ENCODE peak calls at places on chromosomes 4 and X, in four cellular contexts. T, X, J and V are unnamed samples.

GRCh38 chr4:26140150-26140898 is 180.5 kb upstream of the RBPJ start:
- DNase-seq in T (no peak), X (peak), J (no peak), V (no peak)

GRCh38 chr4:120769227-120769626 is 153.3 kb downstream of the PRDM5 start:
- DNase-seq in T (no peak), X (no peak), J (no peak), V (no peak)

GRCh38 chrX:13742397-13743176 is 8.0 kb downstream of the OFD1 start:
- DNase-seq in T (no peak), X (no peak), J (no peak), V (peak)

GRCh38 chr4:125958519-125958918 is 643.8 kb downstream of the FAT4 start:
- DNase-seq in T (no peak), X (no peak), J (no peak), V (no peak)

GRCh38 chrX:30156009-30156408 is 59.4 kb upstream of the MAGEB2 start:
- DNase-seq in T (no peak), X (no peak), J (no peak), V (no peak)

GRCh38 chr4:6345096-6345830 is 75.6 kb downstream of the WFS1 start:
- DNase-seq in T (no peak), X (no peak), J (no peak), V (no peak)

GRCh38 chrX:95383778-95384177 is 1300.9 kb upstream of the DIAPH2 start:
- DNase-seq in T (no peak), X (no peak), J (no peak), V (no peak)

GRCh38 chr4:38280323-38280706 is 320.1 kb downstream of the PTTG2 start:
- DNase-seq in T (no peak), X (no peak), J (no peak), V (no peak)

GRCh38 chr4:78704981-78705757 is 71.0 kb upstream of the BMP2K start:
- DNase-seq in T (peak), X (peak), J (no peak), V (no peak)

GRCh38 chr4:98728433-98728832 is 70.0 kb upstream of the TSPAN5 start:
- DNase-seq in T (no peak), X (no peak), J (no peak), V (no peak)

GRCh38 chr4:124060261-124060918 is 652.1 kb downstream of the ANKRD50 start:
- DNase-seq in T (no peak), X (peak), J (no peak), V (peak)

GRCh38 chr4:91936301-91936700 is 367.5 kb upstream of the GRID2 start:
- DNase-seq in T (no peak), X (peak), J (no peak), V (no peak)

GRCh38 chrX:101291204-101291603 is at the start of gene TAF7L:
- DNase-seq in T (no peak), X (peak), J (no peak), V (no peak)

GRCh38 chr4:168731006-168731636 is 234.3 kb downstream of the PALLD start:
- DNase-seq in T (no peak), X (no peak), J (no peak), V (no peak)

GRCh38 chr4:122045533-122045932 is 93.7 kb upstream of the TRPC3 start:
- DNase-seq in T (peak), X (peak), J (peak), V (no peak)

GRCh38 chr4:61312526-61312925 is 112.4 kb downstream of the ADGRL3 start:
- DNase-seq in T (no peak), X (no peak), J (no peak), V (no peak)

GRCh38 chr4:7788687-7789425 is 150.8 kb downstream of the AFAP1 start:
- DNase-seq in T (no peak), X (no peak), J (peak), V (no peak)

GRCh38 chr4:150126880-150127236 is 48.6 kb downstream of the DCLK2 start:
- DNase-seq in T (no peak), X (no peak), J (no peak), V (no peak)

GRCh38 chrX:3811331-3812311 is 98.2 kb upstream of the PRKX start:
- DNase-seq in T (peak), X (no peak), J (no peak), V (peak)

GRCh38 chrX:10395643-10396042 is 224.7 kb downstream of the MID1 start:
- DNase-seq in T (no peak), X (no peak), J (no peak), V (no peak)

GRCh38 chrX:29231800-29232199 is 644.6 kb downstream of the IL1RAPL1 start:
- DNase-seq in T (peak), X (no peak), J (no peak), V (no peak)

GRCh38 chr4:30866907-30867306 is 146.7 kb downstream of the PCDH7 start:
- DNase-seq in T (no peak), X (no peak), J (no peak), V (no peak)

GRCh38 chr4:160026720-160027119 is 923.8 kb downstream of the RAPGEF2 start:
- DNase-seq in T (peak), X (no peak), J (no peak), V (no peak)

GRCh38 chr4:87042986-87043820 is 108.4 kb downstream of the AFF1 start:
- DNase-seq in T (no peak), X (no peak), J (no peak), V (no peak)

GRCh38 chr4:153564630-153565525 is 98.7 kb downstream of the TMEM131L start:
- DNase-seq in T (peak), X (peak), J (no peak), V (no peak)

GRCh38 chr4:3241905-3242304 is 7.1 kb upstream of the MSANTD1 start:
- DNase-seq in T (no peak), X (peak), J (no peak), V (no peak)

GRCh38 chr4:72352746-72353145 is 216.3 kb downstream of the ADAMTS3 start:
- DNase-seq in T (no peak), X (no peak), J (no peak), V (no peak)

GRCh38 chr4:21790437-21791029 is 158.0 kb downstream of the KCNIP4 start:
- DNase-seq in T (peak), X (no peak), J (no peak), V (no peak)

GRCh38 chrX:120749141-120749846 is 119.4 kb upstream of the C1GALT1C1 start:
- DNase-seq in T (no peak), X (no peak), J (no peak), V (no peak)

GRCh38 chr4:149029056-149029651 is 586.9 kb upstream of the NR3C2 start:
- DNase-seq in T (peak), X (no peak), J (no peak), V (peak)

GRCh38 chrX:154436597-154437397 is at the start of gene GDI1:
- DNase-seq in T (peak), X (no peak), J (peak), V (peak)

DNA sequence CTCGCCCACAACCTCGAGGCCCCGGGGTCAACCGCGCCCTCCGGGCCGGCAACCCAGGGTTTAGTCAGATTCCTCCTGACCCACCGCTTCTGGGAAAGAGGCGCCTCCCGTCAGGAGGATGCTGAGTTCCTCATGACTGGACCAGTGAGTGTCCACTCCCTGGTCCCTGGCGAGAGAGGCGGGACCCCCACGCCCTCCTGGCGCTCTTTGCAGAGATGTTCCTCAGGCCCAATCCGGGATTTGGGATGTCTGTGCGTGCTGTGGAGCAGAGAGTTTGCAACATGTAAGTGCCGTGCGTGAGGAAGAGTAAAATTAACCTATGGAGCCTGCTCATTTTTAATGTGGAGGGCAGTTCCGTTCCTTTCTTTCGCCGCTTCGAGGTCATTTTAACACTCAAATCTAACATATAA is 822 bp upstream of the UGDH start:
- DNase-seq in T (no peak), X (no peak), J (no peak), V (no peak)
- TF ChIP-seq CTCF in T (no peak), X (no peak), J (no peak), V (no peak)

GRCh38 chrX:387729-388128 is 1.0 kb upstream of the PPP2R3B start:
- DNase-seq in T (no peak), X (no peak), J (no peak), V (no peak)
- H3K27ac ChIP-seq in T (peak), X (peak), J (peak), V (peak)

GRCh38 chr4:74097631-74098550 is 1.1 kb downstream of the CXCL2 start:
- DNase-seq in T (peak), X (no peak), J (no peak), V (no peak)

GRCh38 chr4:74096265-74096980 is 2.6 kb downstream of the CXCL2 start:
- DNase-seq in T (peak), X (no peak), J (no peak), V (no peak)

GRCh38 chr4:74097161-74097560 is 1.8 kb downstream of the CXCL2 start:
- DNase-seq in T (no peak), X (no peak), J (no peak), V (no peak)

GRCh38 chr4:74100531-74100930 is 1.5 kb upstream of the CXCL2 start:
- DNase-seq in T (no peak), X (no peak), J (no peak), V (no peak)

GRCh38 chr4:74098628-74098995 is 383 bp downstream of the CXCL2 start:
- DNase-seq in T (no peak), X (no peak), J (peak), V (no peak)
- H3K4me3 ChIP-seq in T (peak), X (peak), J (peak), V (peak)

GRCh38 chrX:71282514-71283408 is 674 bp upstream of the NONO start:
- DNase-seq in T (peak), X (peak), J (no peak), V (no peak)

GRCh38 chrX:71283409-71284143 is at the start of gene NONO:
- DNase-seq in T (peak), X (peak), J (peak), V (peak)

GRCh38 chrX:71291381-71291780 is 7.9 kb downstream of the NONO start:
- DNase-seq in T (no peak), X (peak), J (no peak), V (no peak)

GRCh38 chrX:71285929-71286328 is 2.5 kb downstream of the NONO start:
- DNase-seq in T (no peak), X (no peak), J (no peak), V (no peak)
- TF ChIP-seq CTCF in T (no peak), X (no peak), J (no peak), V (no peak)

GRCh38 chrX:17375631-17376380 is 806 bp downstream of the NHS start:
- DNase-seq in T (peak), X (peak), J (peak), V (no peak)
- H3K27ac ChIP-seq in T (peak), X (peak), J (no peak), V (no peak)